ENCODE peak calls at places on chromosomes 3 and 15, in five cellular contexts. One of them, this sample, is unnamed.

GRCh38 chr3:119555309-119555735 is 4.1 kb downstream of the CD80 start:
- DNase-seq in brain microvascular endothelial cell: no peak
- DNase-seq in body of pancreas: peak; percentile 42
- DNase-seq in left ventricle myocardium inferior: peak; percentile 18
- DNase-seq in IMR-90: no peak
- DNase-seq in this sample: no peak

GRCh38 chr3:166284994-166285393 is 447.8 kb upstream of the BCHE start:
- DNase-seq in left ventricle myocardium inferior: no peak
- DNase-seq in IMR-90: peak; percentile 61
- DNase-seq in brain microvascular endothelial cell: peak; percentile 6
- DNase-seq in body of pancreas: no peak
- DNase-seq in this sample: no peak

GRCh38 chr3:190076601-190077444 is 43.9 kb downstream of the P3H2 start:
- DNase-seq in brain microvascular endothelial cell: peak; percentile 99
- DNase-seq in body of pancreas: peak; percentile 50
- DNase-seq in left ventricle myocardium inferior: no peak
- DNase-seq in IMR-90: peak; percentile 99
- DNase-seq in this sample: no peak

GRCh38 chr15:76588811-76589747 is 252.5 kb downstream of the ISL2 start:
- DNase-seq in body of pancreas: no peak
- DNase-seq in left ventricle myocardium inferior: no peak
- DNase-seq in brain microvascular endothelial cell: no peak
- DNase-seq in IMR-90: no peak
- DNase-seq in this sample: no peak

GRCh38 chr3:37935756-37936666 is 54.6 kb upstream of the VILL start:
- DNase-seq in IMR-90: peak; percentile 95
- DNase-seq in body of pancreas: peak; percentile 38
- DNase-seq in brain microvascular endothelial cell: peak; percentile 93
- DNase-seq in left ventricle myocardium inferior: no peak
- DNase-seq in this sample: no peak

GRCh38 chr15:94970096-94970495 is 738.7 kb downstream of the MCTP2 start:
- DNase-seq in left ventricle myocardium inferior: no peak
- DNase-seq in brain microvascular endothelial cell: no peak
- DNase-seq in IMR-90: no peak
- DNase-seq in body of pancreas: no peak
- DNase-seq in this sample: no peak

GRCh38 chr3:108346301-108346989 is 50.1 kb downstream of the HHLA2 start:
- DNase-seq in IMR-90: no peak
- DNase-seq in left ventricle myocardium inferior: no peak
- DNase-seq in brain microvascular endothelial cell: no peak
- DNase-seq in body of pancreas: no peak
- DNase-seq in this sample: no peak

GRCh38 chr3:13626396-13626795 is 77.5 kb downstream of the FBLN2 start:
- DNase-seq in left ventricle myocardium inferior: no peak
- DNase-seq in brain microvascular endothelial cell: no peak
- DNase-seq in IMR-90: no peak
- DNase-seq in body of pancreas: no peak
- DNase-seq in this sample: no peak

GRCh38 chr15:101138913-101139880 is 112.7 kb downstream of the CHSY1 start:
- DNase-seq in body of pancreas: no peak
- DNase-seq in IMR-90: peak; percentile 62
- DNase-seq in brain microvascular endothelial cell: peak; percentile 77
- DNase-seq in left ventricle myocardium inferior: no peak
- DNase-seq in this sample: no peak

GRCh38 chr3:12541625-12542024 is 3.7 kb downstream of the MKRN2OS start:
- DNase-seq in brain microvascular endothelial cell: no peak
- DNase-seq in left ventricle myocardium inferior: no peak
- DNase-seq in body of pancreas: peak; percentile 10
- DNase-seq in IMR-90: no peak
- DNase-seq in this sample: no peak

GRCh38 chr3:41216993-41217392 is 17.7 kb downstream of the CTNNB1 start:
- DNase-seq in IMR-90: no peak
- DNase-seq in brain microvascular endothelial cell: no peak
- DNase-seq in body of pancreas: no peak
- DNase-seq in left ventricle myocardium inferior: no peak
- DNase-seq in this sample: no peak

GRCh38 chr3:143375698-143376097 is 256.1 kb downstream of the CHST2 start:
- DNase-seq in IMR-90: no peak
- DNase-seq in body of pancreas: no peak
- DNase-seq in left ventricle myocardium inferior: no peak
- DNase-seq in brain microvascular endothelial cell: no peak
- DNase-seq in this sample: no peak

GRCh38 chr15:42070276-42070965 is 23.9 kb downstream of the PLA2G4D start:
- DNase-seq in body of pancreas: no peak
- DNase-seq in left ventricle myocardium inferior: no peak
- DNase-seq in IMR-90: no peak
- DNase-seq in brain microvascular endothelial cell: no peak
- DNase-seq in this sample: no peak

GRCh38 chr3:46695962-46696922 is 2.8 kb upstream of the ALS2CL start:
- DNase-seq in left ventricle myocardium inferior: peak; percentile 75
- DNase-seq in IMR-90: peak; percentile 29
- DNase-seq in body of pancreas: peak; percentile 40
- DNase-seq in brain microvascular endothelial cell: peak; percentile 17
- DNase-seq in this sample: no peak

GRCh38 chr3:79367803-79368202 is 400.0 kb downstream of the ROBO1 start:
- DNase-seq in left ventricle myocardium inferior: no peak
- DNase-seq in IMR-90: no peak
- DNase-seq in brain microvascular endothelial cell: no peak
- DNase-seq in body of pancreas: no peak
- DNase-seq in this sample: no peak

GRCh38 chr3:49807427-49808114 is 4.5 kb downstream of the INKA1 start:
- DNase-seq in body of pancreas: no peak
- DNase-seq in left ventricle myocardium inferior: no peak
- DNase-seq in IMR-90: no peak
- DNase-seq in brain microvascular endothelial cell: no peak
- DNase-seq in this sample: no peak

GRCh38 chr15:90030376-90030775 is 29.3 kb downstream of the ZNF710 start:
- DNase-seq in left ventricle myocardium inferior: peak; percentile 48
- DNase-seq in IMR-90: no peak
- DNase-seq in brain microvascular endothelial cell: no peak
- DNase-seq in body of pancreas: peak; percentile 78
- DNase-seq in this sample: no peak
- H3K27ac ChIP-seq in left ventricle myocardium inferior: peak overlapping the region; percentile 13
- H3K27ac ChIP-seq in IMR-90: no peak overlapping the region
- H3K27ac ChIP-seq in brain microvascular endothelial cell: no peak overlapping the region
- H3K27ac ChIP-seq in body of pancreas: no peak overlapping the region
- H3K27ac ChIP-seq in this sample: no peak overlapping the region

DNA sequence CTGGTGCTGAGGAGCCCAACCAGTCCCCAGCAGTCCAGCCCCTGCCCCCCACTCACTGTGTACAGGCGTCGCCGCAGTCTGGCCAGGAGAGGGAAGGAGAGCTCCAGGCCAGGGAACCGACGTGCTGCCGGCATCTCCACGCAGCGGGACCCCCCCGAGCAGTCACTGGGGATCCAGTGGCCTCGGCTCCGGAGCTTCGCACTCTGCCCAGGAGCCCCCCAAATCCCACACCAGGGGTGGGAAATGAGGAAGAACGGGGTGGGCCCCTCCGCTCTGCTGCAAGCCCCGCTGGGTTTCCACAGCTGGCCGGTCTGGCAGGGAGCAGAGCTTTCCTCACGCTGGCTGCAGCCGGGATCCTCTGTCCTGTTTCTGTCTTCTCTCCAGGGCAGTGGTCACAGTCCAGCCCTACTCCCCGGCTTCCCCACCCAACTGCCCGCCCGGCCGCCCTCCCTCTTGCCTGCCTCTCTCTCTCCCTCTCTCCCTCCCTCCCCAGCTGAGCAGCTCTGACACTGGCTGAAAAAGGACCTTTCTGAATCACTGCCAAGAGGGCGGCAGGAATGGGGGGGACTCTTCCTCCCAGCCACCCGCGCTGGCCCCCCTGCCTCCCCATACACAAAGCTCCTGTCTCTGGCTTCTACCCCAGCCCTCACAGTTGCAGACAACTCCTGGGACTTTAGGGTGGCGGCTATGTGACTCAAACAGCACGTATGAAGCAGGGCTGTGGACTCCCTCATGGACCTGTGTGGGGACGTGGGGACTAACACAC is 15.8 kb downstream of the TNK2 start:
- DNase-seq in left ventricle myocardium inferior: peak; percentile 58
- DNase-seq in IMR-90: peak; percentile 71
- DNase-seq in brain microvascular endothelial cell: no peak
- DNase-seq in body of pancreas: peak; percentile 59
- DNase-seq in this sample: peak; percentile 78
- H3K27ac ChIP-seq in left ventricle myocardium inferior: peak overlapping the region; percentile 80
- H3K27ac ChIP-seq in IMR-90: peak overlapping the region; percentile 30
- H3K27ac ChIP-seq in brain microvascular endothelial cell: no peak overlapping the region
- H3K27ac ChIP-seq in body of pancreas: peak overlapping the region; percentile 54
- H3K27ac ChIP-seq in this sample: peak overlapping the region; percentile 93

DNA sequence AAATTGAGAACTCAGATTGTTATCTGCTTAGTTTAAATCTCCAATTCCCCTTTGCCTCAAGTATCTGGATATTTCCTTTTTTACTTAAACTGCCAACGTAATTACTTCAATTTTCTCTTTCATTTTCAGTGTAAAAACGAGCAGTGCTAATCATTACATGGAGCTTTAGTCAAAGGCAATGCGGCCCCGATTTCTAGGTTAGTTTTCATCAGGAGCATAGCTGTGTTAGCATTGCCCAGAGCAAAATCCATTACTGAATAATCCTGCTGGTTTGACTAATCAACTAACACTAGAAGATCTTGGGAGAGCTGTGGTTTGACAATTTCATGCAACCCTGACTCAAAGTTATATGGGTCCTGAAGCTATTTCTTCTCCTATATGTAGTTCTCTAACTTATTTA is 46.2 kb downstream of the ZPLD1 start:
- DNase-seq in left ventricle myocardium inferior: no peak
- DNase-seq in brain microvascular endothelial cell: no peak
- DNase-seq in IMR-90: no peak
- DNase-seq in body of pancreas: no peak
- DNase-seq in this sample: no peak
- H3K27ac ChIP-seq in left ventricle myocardium inferior: no peak overlapping the region
- H3K27ac ChIP-seq in brain microvascular endothelial cell: no peak overlapping the region
- H3K27ac ChIP-seq in IMR-90: no peak overlapping the region
- H3K27ac ChIP-seq in body of pancreas: no peak overlapping the region
- H3K27ac ChIP-seq in this sample: no peak overlapping the region

DNA sequence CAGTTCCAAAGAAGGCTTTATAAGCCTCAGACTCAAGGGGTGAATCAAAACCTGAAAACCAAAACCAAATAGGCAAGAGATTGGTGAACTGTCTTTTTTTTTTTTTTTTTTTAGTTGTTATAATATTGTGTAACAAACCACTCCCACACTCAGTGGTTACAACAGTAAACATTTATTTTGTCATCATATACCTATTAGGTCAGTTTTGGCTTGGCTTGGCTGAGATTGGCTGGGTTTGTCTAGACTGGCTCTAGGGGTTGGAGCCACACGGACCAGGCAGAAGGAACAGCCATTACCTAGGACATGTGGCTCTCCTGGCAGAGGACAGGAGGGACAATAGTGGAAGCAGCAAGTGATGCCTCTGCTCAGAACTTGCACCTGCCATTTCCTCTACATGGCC is 26.4 kb upstream of the RYR3 start:
- DNase-seq in brain microvascular endothelial cell: no peak
- DNase-seq in body of pancreas: no peak
- DNase-seq in IMR-90: no peak
- DNase-seq in left ventricle myocardium inferior: no peak
- DNase-seq in this sample: no peak
- H3K27ac ChIP-seq in brain microvascular endothelial cell: no peak overlapping the region
- H3K27ac ChIP-seq in body of pancreas: no peak overlapping the region
- H3K27ac ChIP-seq in IMR-90: no peak overlapping the region
- H3K27ac ChIP-seq in left ventricle myocardium inferior: no peak overlapping the region
- H3K27ac ChIP-seq in this sample: peak overlapping the region; percentile 82

DNA sequence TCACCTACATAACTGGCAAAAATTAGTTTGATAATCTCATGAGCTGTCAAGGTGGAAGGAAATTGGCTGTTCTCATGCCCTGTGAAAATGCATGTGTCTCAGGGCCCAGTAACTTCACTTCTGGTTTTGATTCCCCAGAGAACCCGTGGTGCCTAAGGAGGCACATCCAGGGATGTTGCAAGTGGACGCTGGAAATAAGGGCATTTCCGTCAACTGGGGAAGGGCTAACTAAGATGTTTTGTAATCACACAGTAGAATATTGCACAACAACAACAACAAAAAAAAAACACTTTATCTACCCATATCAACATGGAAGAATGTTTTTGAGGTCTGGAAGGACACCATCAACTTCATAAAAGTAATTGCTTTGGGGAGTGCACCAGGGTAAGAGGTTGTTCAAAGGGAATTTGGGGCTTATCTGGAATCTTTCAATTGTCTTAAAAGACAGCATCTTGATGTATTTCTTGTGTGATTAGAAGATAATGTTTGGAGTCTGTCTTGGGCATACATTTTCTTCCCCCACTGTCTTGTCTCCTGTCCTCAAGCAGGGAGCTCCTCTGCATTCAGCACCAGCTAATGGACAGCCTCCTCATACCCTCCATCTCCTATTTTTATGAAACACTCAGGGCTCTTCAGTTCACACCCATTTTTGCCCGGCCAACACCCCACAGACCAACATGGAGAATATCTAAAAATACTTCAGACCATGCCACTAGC is 37.2 kb upstream of the PRR20G start:
- DNase-seq in body of pancreas: no peak
- DNase-seq in left ventricle myocardium inferior: no peak
- DNase-seq in IMR-90: no peak
- DNase-seq in brain microvascular endothelial cell: no peak
- DNase-seq in this sample: no peak
- H3K27ac ChIP-seq in body of pancreas: no peak overlapping the region
- H3K27ac ChIP-seq in left ventricle myocardium inferior: no peak overlapping the region
- H3K27ac ChIP-seq in IMR-90: no peak overlapping the region
- H3K27ac ChIP-seq in brain microvascular endothelial cell: no peak overlapping the region
- H3K27ac ChIP-seq in this sample: no peak overlapping the region

GRCh38 chr3:24135280-24135679 is 190.2 kb downstream of the NR1D2 start:
- DNase-seq in brain microvascular endothelial cell: no peak
- DNase-seq in left ventricle myocardium inferior: no peak
- DNase-seq in IMR-90: no peak
- DNase-seq in body of pancreas: no peak
- DNase-seq in this sample: no peak

GRCh38 chr3:24138876-24139256 is 193.8 kb downstream of the NR1D2 start:
- DNase-seq in IMR-90: no peak
- DNase-seq in left ventricle myocardium inferior: no peak
- DNase-seq in brain microvascular endothelial cell: no peak
- DNase-seq in body of pancreas: no peak
- DNase-seq in this sample: no peak

GRCh38 chr3:24137958-24138875 is 193.1 kb downstream of the NR1D2 start:
- DNase-seq in brain microvascular endothelial cell: no peak
- DNase-seq in body of pancreas: peak; percentile 82
- DNase-seq in IMR-90: no peak
- DNase-seq in left ventricle myocardium inferior: no peak
- DNase-seq in this sample: no peak

GRCh38 chr3:24137354-24137753 is 192.3 kb downstream of the NR1D2 start:
- DNase-seq in left ventricle myocardium inferior: no peak
- DNase-seq in brain microvascular endothelial cell: no peak
- DNase-seq in body of pancreas: no peak
- DNase-seq in IMR-90: no peak
- DNase-seq in this sample: no peak

GRCh38 chr3:24136624-24137310 is 191.7 kb downstream of the NR1D2 start:
- DNase-seq in left ventricle myocardium inferior: no peak
- DNase-seq in IMR-90: peak; percentile 7
- DNase-seq in brain microvascular endothelial cell: no peak
- DNase-seq in body of pancreas: no peak
- DNase-seq in this sample: no peak
- H3K27ac ChIP-seq in left ventricle myocardium inferior: no peak overlapping the region
- H3K27ac ChIP-seq in IMR-90: no peak overlapping the region
- H3K27ac ChIP-seq in brain microvascular endothelial cell: no peak overlapping the region
- H3K27ac ChIP-seq in body of pancreas: no peak overlapping the region
- H3K27ac ChIP-seq in this sample: no peak overlapping the region